ENCODE peak calls at places on chromosomes 16 and 17, in five cellular contexts. P is esophagus squamous epithelium, X is testis, B is transverse colon, M is stomach. I is an unnamed sample.

GRCh38 chr16:2159052-2159838 is 3.7 kb downstream of the TRAF7 start:
- DNase-seq in B (peak), M (peak), X (peak), P (no peak), I (no peak)

GRCh38 chr16:7849891-7850290 is 517.2 kb downstream of the RBFOX1 start:
- DNase-seq in M (no peak), P (no peak), X (no peak), B (no peak), I (peak)

GRCh38 chr17:50352072-50352692 is 6.3 kb downstream of the XYLT2 start:
- DNase-seq in M (peak), B (no peak), X (peak), P (no peak), I (no peak)

GRCh38 chr16:11032922-11033291 is 88.5 kb downstream of the CLEC16A start:
- DNase-seq in X (peak), B (peak), P (no peak), M (peak), I (peak)

GRCh38 chr17:51607512-51607911 is 347.2 kb downstream of the UTP18 start:
- DNase-seq in P (no peak), M (no peak), B (no peak), X (no peak), I (no peak)

GRCh38 chr17:9478889-9479288 is 96.7 kb downstream of the STX8 start:
- DNase-seq in M (no peak), P (no peak), X (no peak), B (no peak), I (no peak)

GRCh38 chr16:26672206-26672605 is 394.5 kb upstream of the C16orf82 start:
- DNase-seq in B (no peak), P (no peak), M (no peak), X (no peak), I (no peak)

GRCh38 chr17:39754958-39755549 is 17.3 kb downstream of the GRB7 start:
- DNase-seq in P (no peak), M (no peak), X (peak), B (peak), I (no peak)

GRCh38 chr17:63475491-63476412 is 1.1 kb upstream of the ACE start:
- DNase-seq in X (no peak), M (no peak), P (no peak), B (no peak), I (no peak)

GRCh38 chr17:82689077-82689476 is 9.4 kb downstream of the RAB40B start:
- DNase-seq in B (no peak), P (no peak), X (no peak), M (no peak), I (no peak)

GRCh38 chr17:59753522-59754467 is 46.3 kb downstream of the VMP1 start:
- DNase-seq in X (no peak), B (no peak), M (no peak), P (no peak), I (peak)

GRCh38 chr17:1003633-1003971 is 6.7 kb downstream of the TIMM22 start:
- DNase-seq in B (no peak), X (no peak), M (no peak), P (no peak), I (no peak)

GRCh38 chr16:86303787-86304685 is 206.3 kb upstream of the FOXF1 start:
- DNase-seq in B (peak), X (no peak), P (no peak), M (no peak), I (no peak)

GRCh38 chr17:58965221-58965620 is 141.5 kb downstream of the TRIM37 start:
- DNase-seq in X (no peak), P (no peak), M (no peak), B (no peak), I (no peak)

GRCh38 chr17:45433136-45433535 is 466 bp upstream of the ARHGAP27 start:
- DNase-seq in B (no peak), X (no peak), P (no peak), M (no peak), I (no peak)

GRCh38 chr17:8581002-8581658 is 49.4 kb downstream of the MYH10 start:
- DNase-seq in P (no peak), B (no peak), X (no peak), M (no peak), I (no peak)

GRCh38 chr16:46822270-46822669 is 8.7 kb downstream of the C16orf87 start:
- DNase-seq in X (no peak), M (no peak), B (no peak), P (no peak), I (no peak)

GRCh38 chr16:66159987-66160386 is 206.5 kb upstream of the CDH5 start:
- DNase-seq in P (no peak), X (no peak), M (no peak), B (no peak), I (no peak)

GRCh38 chr17:71850792-71851191 is 270.0 kb upstream of the SOX9 start:
- DNase-seq in X (no peak), B (no peak), M (no peak), P (no peak), I (no peak)

GRCh38 chr17:58040386-58040785 is 33.3 kb upstream of the SRSF1 start:
- DNase-seq in M (no peak), P (no peak), X (no peak), B (no peak), I (no peak)

GRCh38 chr17:48181653-48182052 is 74.1 kb downstream of the SNX11 start:
- DNase-seq in B (no peak), M (no peak), P (no peak), X (no peak), I (no peak)

GRCh38 chr16:58491-59439 is 5.1 kb downstream of the SNRNP25 start:
- DNase-seq in B (no peak), M (no peak), P (no peak), X (no peak), I (no peak)

GRCh38 chr16:74759564-74759963 is 15.1 kb downstream of the FA2H start:
- DNase-seq in P (no peak), X (no peak), B (no peak), M (no peak), I (no peak)

GRCh38 chr17:45149669-45150603 is 1.7 kb downstream of the HEXIM1 start:
- DNase-seq in P (no peak), B (peak), M (peak), X (peak), I (peak)

GRCh38 chr17:50264263-50265113 is 9.8 kb upstream of the TMEM92 start:
- DNase-seq in B (no peak), X (peak), P (no peak), M (no peak), I (no peak)

GRCh38 chr17:79042421-79043190 is 18.6 kb downstream of the C1QTNF1 start:
- DNase-seq in B (peak), M (peak), X (peak), P (no peak), I (peak)

GRCh38 chr16:6165330-6165984 is 1067.9 kb upstream of the EEF2KMT start:
- DNase-seq in M (no peak), B (no peak), P (no peak), X (no peak), I (no peak)

GRCh38 chr17:47844814-47845453 is 3.9 kb upstream of the SCRN2 start:
- DNase-seq in P (no peak), B (no peak), X (no peak), M (no peak), I (no peak)

GRCh38 chr17:4035081-4035680 is 70.9 kb upstream of the ATP2A3 start:
- DNase-seq in X (no peak), M (no peak), B (no peak), P (no peak), I (peak)

GRCh38 chr17:38353084-38353604 is 1.5 kb downstream of the SOCS7 start:
- DNase-seq in M (no peak), X (no peak), P (no peak), B (no peak), I (no peak)

GRCh38 chr17:17216236-17216635 is 10.1 kb upstream of the PLD6 start:
- DNase-seq in X (no peak), P (no peak), M (no peak), B (no peak), I (no peak)

GRCh38 chr16:69531988-69532387 is 33.8 kb upstream of the NFAT5 start:
- DNase-seq in B (no peak), P (no peak), X (no peak), M (no peak), I (no peak)

GRCh38 chr16:69534720-69535119 is 31.0 kb upstream of the NFAT5 start:
- DNase-seq in P (no peak), M (no peak), B (no peak), X (no peak), I (no peak)

GRCh38 chr16:69532761-69533459 is 32.9 kb upstream of the NFAT5 start:
- DNase-seq in X (no peak), M (no peak), P (no peak), B (no peak), I (no peak)

GRCh38 chr16:69537706-69538080 is 28.1 kb upstream of the NFAT5 start:
- DNase-seq in P (no peak), M (no peak), X (no peak), B (no peak), I (no peak)

DNA sequence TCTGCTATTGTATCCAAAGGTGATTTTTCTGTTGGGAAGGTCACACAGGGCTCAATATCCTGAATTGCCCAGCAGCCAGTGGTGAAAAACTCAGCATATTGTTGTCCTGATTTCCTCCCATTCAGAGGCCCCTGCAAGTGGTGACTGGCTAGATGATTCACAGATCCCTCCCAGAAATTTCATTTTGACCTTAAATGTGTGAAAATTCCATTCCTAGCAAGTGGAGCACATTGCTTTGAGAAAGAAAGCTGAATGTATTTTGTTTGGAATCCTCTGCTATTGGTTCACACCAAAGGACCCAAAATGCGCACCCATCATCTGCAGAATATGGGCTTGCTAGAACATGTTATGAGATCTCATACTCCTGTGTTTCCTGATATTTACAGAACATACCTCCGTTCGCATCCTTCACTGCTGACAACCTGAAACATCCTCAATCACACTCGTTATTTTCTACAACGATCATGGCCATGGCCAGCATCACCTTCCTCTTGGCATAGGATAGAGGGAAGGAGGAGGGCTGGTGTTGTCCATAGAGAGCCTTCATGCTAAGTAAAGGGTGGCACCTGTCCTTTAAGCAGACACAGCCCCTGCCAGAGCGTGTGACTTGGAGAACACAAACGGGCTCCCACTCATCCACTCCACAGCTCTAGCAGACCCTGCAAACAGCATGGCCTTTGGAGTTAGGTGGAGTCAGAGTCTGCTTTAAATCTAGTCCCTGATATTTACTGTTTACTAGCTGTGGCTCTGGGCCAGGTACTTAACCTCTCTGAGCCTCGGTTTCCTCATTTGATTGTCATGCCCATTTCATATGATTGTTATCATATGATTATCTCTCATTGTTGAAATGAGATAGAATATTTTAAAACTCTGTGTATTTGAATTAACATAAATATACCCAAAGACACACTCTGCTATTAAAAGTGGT is 30.4 kb upstream of the NFAT5 start:
- DNase-seq in M (no peak), P (no peak), B (no peak), X (no peak), I (no peak)
- TF ChIP-seq POLR2A in M (no peak), P (no peak), B (no peak), X (no peak), I (no peak)

GRCh38 chr17:44084921-44085320 is 14.4 kb downstream of the G6PC3 start:
- DNase-seq in B (no peak), M (no peak), X (no peak), P (no peak), I (no peak)

GRCh38 chr17:44084131-44084538 is 13.6 kb downstream of the G6PC3 start:
- DNase-seq in P (no peak), M (no peak), X (no peak), B (no peak), I (no peak)

GRCh38 chr17:44081681-44082080 is 11.1 kb downstream of the G6PC3 start:
- DNase-seq in P (no peak), M (no peak), X (no peak), B (no peak), I (no peak)

GRCh38 chr17:44082206-44082605 is 11.7 kb downstream of the G6PC3 start:
- DNase-seq in X (no peak), P (no peak), M (no peak), B (no peak), I (no peak)

GRCh38 chr17:44083250-44083849 is 12.8 kb downstream of the G6PC3 start:
- DNase-seq in X (no peak), P (no peak), M (no peak), B (no peak), I (no peak)
- TF ChIP-seq CTCF in X (no peak), P (no peak), M (no peak), B (no peak), I (peak)

GRCh38 chr17:30290696-30291570 is 811 bp downstream of the BLMH start:
- DNase-seq in M (peak), B (peak), X (peak), P (no peak), I (peak)

GRCh38 chr17:30291571-30292489 is at the start of gene BLMH:
- DNase-seq in B (peak), P (no peak), M (peak), X (peak), I (peak)

GRCh38 chr17:30292490-30292858 is 730 bp upstream of the BLMH start:
- DNase-seq in M (no peak), X (no peak), P (no peak), B (no peak), I (no peak)

GRCh38 chr17:30290077-30290476 is 1.7 kb downstream of the BLMH start:
- DNase-seq in M (no peak), P (no peak), X (no peak), B (no peak), I (no peak)
- TF ChIP-seq POLR2A in M (no peak), P (no peak), X (no peak), B (no peak), I (no peak)

DNA sequence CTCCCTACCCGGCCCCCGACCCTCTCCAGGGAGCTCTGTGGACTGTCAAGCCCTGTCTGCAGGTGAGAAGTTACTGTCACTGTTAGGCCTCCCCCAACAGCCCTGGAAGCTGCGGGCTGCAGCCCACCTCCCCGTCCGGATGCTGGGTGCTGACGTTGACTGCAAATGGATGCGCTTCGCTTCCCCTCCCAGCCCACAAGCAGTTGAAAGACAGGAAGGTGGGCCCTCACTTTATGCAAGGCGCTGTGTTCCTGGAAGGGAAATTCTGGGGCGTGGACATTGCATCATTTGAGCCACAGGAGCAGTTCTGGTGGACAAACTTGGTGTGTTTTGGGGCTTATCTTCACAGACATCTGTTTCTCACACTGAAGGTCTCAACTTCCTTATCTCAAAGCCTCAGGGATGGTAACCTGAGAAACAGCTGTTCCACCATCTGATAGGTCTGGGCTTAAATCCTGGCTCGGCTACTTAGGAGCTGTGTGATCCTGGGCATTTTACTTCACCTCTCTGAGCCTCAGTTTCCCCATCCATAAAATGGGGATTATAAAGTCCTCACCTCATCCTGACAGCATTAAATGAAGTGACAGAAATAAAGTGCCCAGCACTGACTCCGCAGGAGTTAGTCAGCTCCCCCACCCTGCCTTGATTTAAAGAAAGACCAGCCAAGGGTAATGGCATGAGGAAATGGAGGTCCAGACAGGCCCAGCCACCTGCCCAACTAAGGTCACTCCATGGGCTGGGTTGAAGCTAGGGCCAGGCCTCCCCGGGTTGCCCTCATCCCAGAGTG is 4.6 kb upstream of the DRC7 start:
- DNase-seq in P (no peak), M (no peak), X (no peak), B (no peak), I (no peak)
- TF ChIP-seq CTCF in P (no peak), M (no peak), X (no peak), B (no peak), I (no peak)